ENCODE peak calls at places on chromosomes 4 and X, in four cellular contexts. R is HCT116, T is K562, E is HepG2. B is an unnamed sample.

GRCh38 chr4:77629885-77630284 is 24.3 kb downstream of the CXCL13 start:
- DNase-seq in T (no peak), E (no peak), R (no peak), B (no peak)

GRCh38 chr4:37453361-37454262 is 209.1 kb downstream of the NWD2 start:
- DNase-seq in E (no peak), R (no peak), T (peak; percentile 49), B (no peak)

GRCh38 chr4:168386002-168386401 is 67.5 kb upstream of the DDX60 start:
- DNase-seq in R (no peak), E (no peak), T (no peak), B (no peak)

GRCh38 chr4:107034091-107034698 is 1.9 kb downstream of the DKK2 start:
- DNase-seq in T (no peak), E (peak; percentile 16), R (no peak), B (no peak)

GRCh38 chrX:13837290-13837745 is 20.4 kb upstream of the GPM6B start:
- DNase-seq in R (no peak), T (no peak), E (no peak), B (no peak)

GRCh38 chr4:164572877-164573279 is 181.1 kb upstream of the SMIM31 start:
- DNase-seq in R (peak; percentile 38), E (no peak), T (no peak), B (no peak)

GRCh38 chr4:99642725-99643489 is 14.7 kb downstream of the C4orf54 start:
- DNase-seq in R (no peak), T (no peak), E (no peak), B (no peak)

GRCh38 chrX:9493936-9494335 is 29.1 kb downstream of the TBL1X start:
- DNase-seq in E (no peak), R (no peak), T (no peak), B (no peak)

GRCh38 chrX:2848806-2849420 is 20.2 kb downstream of the GYG2 start:
- DNase-seq in E (peak; percentile 26), T (no peak), R (no peak), B (no peak)

GRCh38 chr4:76781698-76782595 is 116.0 kb downstream of the SOWAHB start:
- DNase-seq in R (peak; percentile 80), T (no peak), E (peak; percentile 35), B (no peak)

GRCh38 chrX:17237146-17237545 is 137.9 kb upstream of the NHS start:
- DNase-seq in R (no peak), E (no peak), T (no peak), B (no peak)

GRCh38 chr4:7648813-7649395 is 214.2 kb upstream of the PSAPL1 start:
- DNase-seq in T (no peak), E (no peak), R (no peak), B (no peak)

GRCh38 chrX:15438332-15438731 is 54.1 kb upstream of the VEGFD start:
- DNase-seq in E (no peak), R (no peak), T (no peak), B (no peak)

GRCh38 chr4:46389301-46389761 is 597 bp downstream of the GABRA2 start:
- DNase-seq in E (peak; percentile 2), T (no peak), R (no peak), B (no peak)
- H3K4me3 ChIP-seq in E (no peak overlapping the region), T (no peak overlapping the region), R (no peak overlapping the region), B (peak overlapping the region; percentile 38)

GRCh38 chrX:70301716-70302115 is 11.8 kb downstream of the KIF4A start:
- DNase-seq in T (no peak), E (no peak), R (no peak), B (no peak)
- TF ChIP-seq TCF7L2 in T (no peak), E (no peak), R (no peak), B (no peak)

GRCh38 chr4:118035309-118035708 is 1.0 kb downstream of the NDST3 start:
- DNase-seq in R (no peak), E (no peak), T (no peak), B (no peak)

GRCh38 chr4:118036336-118036735 is 2.0 kb downstream of the NDST3 start:
- DNase-seq in R (no peak), T (no peak), E (no peak), B (no peak)

GRCh38 chr4:118033148-118034060 is 882 bp upstream of the NDST3 start:
- DNase-seq in R (peak; percentile 40), T (peak; percentile 3), E (no peak), B (no peak)

GRCh38 chr4:118034061-118034785 is at the start of gene NDST3:
- DNase-seq in E (peak; percentile 32), T (no peak), R (peak; percentile 71), B (no peak)

DNA sequence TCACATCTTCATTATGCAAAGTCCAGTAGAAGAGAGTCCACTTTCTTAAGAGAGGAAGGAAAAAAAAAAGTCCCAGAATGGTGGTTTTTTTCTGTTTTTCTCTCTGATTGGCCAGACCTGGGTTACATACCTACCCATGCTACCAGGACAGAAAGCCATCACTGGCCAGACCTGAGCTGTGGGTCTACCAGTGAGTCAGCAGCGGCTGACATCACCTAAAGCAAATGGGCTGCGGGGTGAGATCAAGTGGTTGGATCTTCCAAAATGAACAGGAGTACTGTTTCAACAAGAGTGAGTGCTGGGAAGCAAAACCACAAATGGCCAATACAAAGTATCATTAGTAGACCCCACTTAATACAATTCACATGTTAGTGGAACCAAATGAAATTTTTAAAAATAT is 1.6 kb upstream of the NDST3 start:
- DNase-seq in R (peak; percentile 29), T (no peak), E (no peak), B (no peak)
- H3K4me3 ChIP-seq in R (peak overlapping the region; percentile 55), T (no peak overlapping the region), E (no peak overlapping the region), B (no peak overlapping the region)

GRCh38 chr4:83503974-83504373 is 19.1 kb upstream of the ABRAXAS1 start:
- DNase-seq in E (no peak), T (no peak), R (no peak), B (no peak)
- TF ChIP-seq TCF7L2 in E (no peak), T (no peak), R (no peak), B (no peak)

DNA sequence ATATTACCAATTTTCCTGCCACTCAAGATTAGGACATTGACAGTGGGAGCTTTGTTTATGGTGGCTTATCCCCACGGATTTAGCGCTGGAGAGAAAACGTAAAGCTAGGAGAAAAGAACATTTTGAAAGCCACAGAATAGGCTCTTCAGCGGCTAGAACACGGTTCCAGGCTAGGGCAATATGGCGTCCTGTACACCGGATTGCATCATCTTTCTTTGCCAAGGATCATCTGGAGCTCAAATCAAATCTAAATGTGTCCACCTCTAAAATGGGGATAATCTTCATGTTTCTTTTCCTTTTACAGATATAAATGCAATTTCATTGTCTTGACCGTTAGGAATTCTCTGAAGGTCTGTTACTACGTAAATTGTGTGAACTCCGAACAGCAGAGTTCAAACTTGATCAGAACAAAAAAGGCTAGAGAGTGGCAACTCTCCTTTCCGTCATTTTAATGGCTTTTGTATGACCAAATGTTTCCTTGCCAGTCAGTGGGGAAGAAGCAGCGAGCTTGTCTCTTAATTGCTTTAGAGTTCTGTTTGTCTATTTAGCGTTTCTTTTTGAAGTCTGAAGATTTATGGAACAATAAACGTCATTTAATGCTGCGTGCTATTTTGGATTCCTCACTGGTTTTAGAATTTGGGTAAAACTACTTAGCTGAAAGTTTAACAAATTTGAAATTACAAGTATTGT is 2.6 kb upstream of the WWC2 start:
- DNase-seq in E (no peak), T (no peak), R (no peak), B (no peak)
- H3K4me3 ChIP-seq in E (no peak overlapping the region), T (no peak overlapping the region), R (no peak overlapping the region), B (no peak overlapping the region)

GRCh38 chr4:98584265-98584664 is 74.1 kb downstream of the TSPAN5 start:
- DNase-seq in E (peak; percentile 80), T (no peak), R (no peak), B (peak; percentile 38)
- TF ChIP-seq TCF7L2 in E (no peak), T (no peak), R (no peak), B (no peak)

GRCh38 chr4:6634746-6635145 is 5.7 kb upstream of the MRFAP1 start:
- DNase-seq in E (no peak), T (no peak), R (no peak), B (no peak)
- H3K4me3 ChIP-seq in E (no peak overlapping the region), T (no peak overlapping the region), R (no peak overlapping the region), B (no peak overlapping the region)